ENCODE peak calls at places on chromosomes 5 and 9, in nine cellular contexts. E is mucosa of descending colon; Y is NCI-H1417; W is OCI-M1; I is adipocyte; Z is GM18507; L is activated effector memory CD4-positive, alpha-beta T cell treated with Interleukin-2 at 50 U/mL for 16 hours; F is HS-5; Q is AG10803. H is an unnamed sample.

GRCh38 chr5:16065810-16066209 is 113.8 kb downstream of the MARCHF11 start:
- DNase-seq in E (no peak), Y (no peak), W (no peak), I (no peak), Z (no peak), L (no peak), F (no peak), Q (peak), H (no peak)

GRCh38 chr9:38390851-38391250 is 1.7 kb upstream of the ALDH1B1 start:
- DNase-seq in E (no peak), Y (no peak), W (no peak), I (no peak), Z (no peak), L (no peak), F (no peak), Q (no peak), H (no peak)

GRCh38 chr9:104858271-104858670 is 69.7 kb downstream of the ABCA1 start:
- DNase-seq in E (no peak), Y (no peak), W (no peak), I (peak), Z (no peak), L (no peak), F (no peak), Q (peak), H (no peak)

GRCh38 chr5:165495829-165496380 is 1990.5 kb downstream of the MAT2B start:
- DNase-seq in E (no peak), Y (no peak), W (peak), I (peak), Z (no peak), L (no peak), F (no peak), Q (no peak), H (no peak)

GRCh38 chr5:111384220-111384619 is 128.1 kb downstream of the STARD4 start:
- DNase-seq in E (no peak), Y (peak), W (peak), I (peak), Z (no peak), L (no peak), F (no peak), Q (no peak), H (peak)

GRCh38 chr5:174777545-174777944 is 53.2 kb downstream of the MSX2 start:
- DNase-seq in E (no peak), Y (no peak), W (no peak), I (no peak), Z (no peak), L (no peak), F (no peak), Q (no peak), H (no peak)

GRCh38 chr9:21830589-21830988 is 28.2 kb downstream of the MTAP start:
- DNase-seq in E (no peak), Y (no peak), W (no peak), I (no peak), Z (no peak), L (no peak), F (no peak), Q (no peak), H (no peak)

GRCh38 chr9:77305622-77306365 is 128.5 kb downstream of the VPS13A start:
- DNase-seq in E (no peak), Y (no peak), W (no peak), I (peak), Z (no peak), L (no peak), F (no peak), Q (peak), H (no peak)

GRCh38 chr5:98588225-98588624 is 185.2 kb upstream of the RGMB start:
- DNase-seq in E (no peak), Y (no peak), W (no peak), I (peak), Z (no peak), L (no peak), F (no peak), Q (peak), H (no peak)

GRCh38 chr9:113673726-113674125 is 202.4 kb upstream of the ZNF618 start:
- DNase-seq in E (no peak), Y (no peak), W (no peak), I (no peak), Z (no peak), L (no peak), F (no peak), Q (peak), H (no peak)

GRCh38 chr9:69200071-69200470 is 26.0 kb downstream of the TJP2 start:
- DNase-seq in E (no peak), Y (no peak), W (no peak), I (no peak), Z (no peak), L (no peak), F (no peak), Q (no peak), H (no peak)

GRCh38 chr9:78605029-78605930 is 308.4 kb downstream of the PSAT1 start:
- DNase-seq in E (no peak), Y (no peak), W (no peak), I (peak), Z (no peak), L (no peak), F (no peak), Q (peak), H (no peak)

GRCh38 chr5:57824047-57824446 is 341.4 kb upstream of the ACTBL2 start:
- DNase-seq in E (no peak), Y (no peak), W (no peak), I (peak), Z (no peak), L (no peak), F (peak), Q (peak), H (no peak)

GRCh38 chr9:89603629-89604462 is 966 bp upstream of the GADD45G start:
- DNase-seq in E (peak), Y (peak), W (peak), I (peak), Z (no peak), L (peak), F (no peak), Q (no peak), H (peak)

GRCh38 chr5:133698259-133698554 is 85.9 kb upstream of the FSTL4 start:
- DNase-seq in E (no peak), Y (no peak), W (no peak), I (no peak), Z (no peak), L (no peak), F (no peak), Q (no peak), H (no peak)

GRCh38 chr9:97573482-97574073 is 59.6 kb downstream of the TSTD2 start:
- DNase-seq in E (no peak), Y (no peak), W (no peak), I (no peak), Z (no peak), L (no peak), F (no peak), Q (no peak), H (no peak)

H was measured in NCI-H1105 treated with DMSO at 0.1 percent for 48 hours.